ENCODE peak calls at places on chromosomes 5 and 9, in ten cellular contexts. One of them, this sample, is unnamed.

GRCh38 chr9:131661954-131662621 is 77.8 kb downstream of the RAPGEF1 start:
- DNase-seq in small intestine: no peak
- DNase-seq in tibial artery: no peak
- DNase-seq in pancreas: no peak
- DNase-seq in A549: no peak
- DNase-seq in left lung: no peak
- DNase-seq in ovary: no peak
- DNase-seq in neuronal stem cell: no peak
- DNase-seq in vagina: no peak
- DNase-seq in GM23248: no peak
- DNase-seq in this sample: no peak

GRCh38 chr9:131799177-131799823 is 59.4 kb upstream of the RAPGEF1 start:
- DNase-seq in small intestine: peak; percentile 42
- DNase-seq in tibial artery: no peak
- DNase-seq in pancreas: peak; percentile 12
- DNase-seq in A549: peak; percentile 43
- DNase-seq in left lung: no peak
- DNase-seq in ovary: peak; percentile 53
- DNase-seq in neuronal stem cell: peak; percentile 85
- DNase-seq in vagina: no peak
- DNase-seq in GM23248: peak; percentile 64
- DNase-seq in this sample: peak; percentile 62

GRCh38 chr9:93230601-93231000 is 46.7 kb downstream of the WNK2 start:
- DNase-seq in small intestine: peak; percentile 74
- DNase-seq in tibial artery: no peak
- DNase-seq in pancreas: no peak
- DNase-seq in A549: no peak
- DNase-seq in left lung: peak; percentile 50
- DNase-seq in ovary: no peak
- DNase-seq in neuronal stem cell: no peak
- DNase-seq in vagina: no peak
- DNase-seq in GM23248: no peak
- DNase-seq in this sample: peak; percentile 69

GRCh38 chr9:107983191-107983603 is 493.6 kb upstream of the KLF4 start:
- DNase-seq in small intestine: peak; percentile 23
- DNase-seq in tibial artery: no peak
- DNase-seq in pancreas: no peak
- DNase-seq in A549: no peak
- DNase-seq in left lung: no peak
- DNase-seq in ovary: no peak
- DNase-seq in neuronal stem cell: no peak
- DNase-seq in vagina: no peak
- DNase-seq in GM23248: peak; percentile 91
- DNase-seq in this sample: peak; percentile 46

GRCh38 chr5:56168066-56168478 is 65.1 kb downstream of the ANKRD55 start:
- DNase-seq in small intestine: no peak
- DNase-seq in tibial artery: no peak
- DNase-seq in pancreas: no peak
- DNase-seq in A549: no peak
- DNase-seq in left lung: no peak
- DNase-seq in ovary: no peak
- DNase-seq in neuronal stem cell: no peak
- DNase-seq in vagina: no peak
- DNase-seq in GM23248: no peak
- DNase-seq in this sample: no peak

GRCh38 chr9:89342948-89343347 is 24.6 kb downstream of the SECISBP2 start:
- DNase-seq in small intestine: no peak
- DNase-seq in tibial artery: no peak
- DNase-seq in pancreas: no peak
- DNase-seq in A549: no peak
- DNase-seq in left lung: no peak
- DNase-seq in ovary: no peak
- DNase-seq in neuronal stem cell: no peak
- DNase-seq in vagina: no peak
- DNase-seq in GM23248: peak; percentile 41
- DNase-seq in this sample: no peak

GRCh38 chr5:64126202-64126601 is 39.4 kb upstream of the RNF180 start:
- DNase-seq in small intestine: no peak
- DNase-seq in tibial artery: no peak
- DNase-seq in pancreas: no peak
- DNase-seq in A549: no peak
- DNase-seq in left lung: no peak
- DNase-seq in ovary: no peak
- DNase-seq in neuronal stem cell: no peak
- DNase-seq in vagina: no peak
- DNase-seq in GM23248: no peak
- DNase-seq in this sample: no peak

GRCh38 chr9:89177401-89178161 is 1.0 kb downstream of the SHC3 start:
- DNase-seq in small intestine: no peak
- DNase-seq in tibial artery: no peak
- DNase-seq in pancreas: peak; percentile 24
- DNase-seq in A549: no peak
- DNase-seq in left lung: peak; percentile 81
- DNase-seq in ovary: no peak
- DNase-seq in neuronal stem cell: peak; percentile 27
- DNase-seq in vagina: no peak
- DNase-seq in GM23248: peak; percentile 41
- DNase-seq in this sample: no peak

GRCh38 chr5:173969167-173970049 is 19.6 kb upstream of the C5orf47 start:
- DNase-seq in small intestine: no peak
- DNase-seq in tibial artery: no peak
- DNase-seq in pancreas: no peak
- DNase-seq in A549: peak; percentile 95
- DNase-seq in left lung: no peak
- DNase-seq in ovary: no peak
- DNase-seq in neuronal stem cell: no peak
- DNase-seq in vagina: no peak
- DNase-seq in GM23248: peak; percentile 72
- DNase-seq in this sample: no peak

GRCh38 chr5:160262151-160262550 is 32.8 kb downstream of the FABP6 start:
- DNase-seq in small intestine: peak; percentile 57
- DNase-seq in tibial artery: no peak
- DNase-seq in pancreas: no peak
- DNase-seq in A549: no peak
- DNase-seq in left lung: no peak
- DNase-seq in ovary: no peak
- DNase-seq in neuronal stem cell: peak; percentile 57
- DNase-seq in vagina: no peak
- DNase-seq in GM23248: no peak
- DNase-seq in this sample: no peak
- H3K27ac ChIP-seq in small intestine: peak overlapping the region; percentile 38
- H3K27ac ChIP-seq in tibial artery: no peak overlapping the region
- H3K27ac ChIP-seq in pancreas: no peak overlapping the region
- H3K27ac ChIP-seq in A549: no peak overlapping the region
- H3K27ac ChIP-seq in left lung: no peak overlapping the region
- H3K27ac ChIP-seq in ovary: no peak overlapping the region
- H3K27ac ChIP-seq in neuronal stem cell: peak overlapping the region; percentile 51
- H3K27ac ChIP-seq in vagina: no peak overlapping the region
- H3K27ac ChIP-seq in GM23248: no peak overlapping the region
- H3K27ac ChIP-seq in this sample: peak overlapping the region; percentile 63

GRCh38 chr5:77076961-77077820 is 9.9 kb downstream of the ZBED3 start:
- DNase-seq in small intestine: peak; percentile 4
- DNase-seq in tibial artery: peak; percentile 78
- DNase-seq in pancreas: peak; percentile 52
- DNase-seq in A549: peak; percentile 77
- DNase-seq in left lung: peak; percentile 94
- DNase-seq in ovary: peak; percentile 68
- DNase-seq in neuronal stem cell: peak; percentile 71
- DNase-seq in vagina: no peak
- DNase-seq in GM23248: peak; percentile 85
- DNase-seq in this sample: peak; percentile 70
- H3K27ac ChIP-seq in small intestine: no peak overlapping the region
- H3K27ac ChIP-seq in tibial artery: peak overlapping the region; percentile 69
- H3K27ac ChIP-seq in pancreas: no peak overlapping the region
- H3K27ac ChIP-seq in A549: peak overlapping the region; percentile 78
- H3K27ac ChIP-seq in left lung: no peak overlapping the region
- H3K27ac ChIP-seq in ovary: peak overlapping the region; percentile 65
- H3K27ac ChIP-seq in neuronal stem cell: no peak overlapping the region
- H3K27ac ChIP-seq in vagina: peak overlapping the region; percentile 66
- H3K27ac ChIP-seq in GM23248: no peak overlapping the region
- H3K27ac ChIP-seq in this sample: no peak overlapping the region

GRCh38 chr9:123335227-123335985 is 20.6 kb upstream of the CRB2 start:
- DNase-seq in small intestine: no peak
- DNase-seq in tibial artery: no peak
- DNase-seq in pancreas: no peak
- DNase-seq in A549: no peak
- DNase-seq in left lung: no peak
- DNase-seq in ovary: no peak
- DNase-seq in neuronal stem cell: no peak
- DNase-seq in vagina: no peak
- DNase-seq in GM23248: peak; percentile 93
- DNase-seq in this sample: no peak
- H3K27ac ChIP-seq in small intestine: no peak overlapping the region
- H3K27ac ChIP-seq in tibial artery: no peak overlapping the region
- H3K27ac ChIP-seq in pancreas: no peak overlapping the region
- H3K27ac ChIP-seq in A549: no peak overlapping the region
- H3K27ac ChIP-seq in left lung: peak overlapping the region; percentile 59
- H3K27ac ChIP-seq in ovary: no peak overlapping the region
- H3K27ac ChIP-seq in neuronal stem cell: no peak overlapping the region
- H3K27ac ChIP-seq in vagina: no peak overlapping the region
- H3K27ac ChIP-seq in GM23248: peak overlapping the region; percentile 33
- H3K27ac ChIP-seq in this sample: no peak overlapping the region

DNA sequence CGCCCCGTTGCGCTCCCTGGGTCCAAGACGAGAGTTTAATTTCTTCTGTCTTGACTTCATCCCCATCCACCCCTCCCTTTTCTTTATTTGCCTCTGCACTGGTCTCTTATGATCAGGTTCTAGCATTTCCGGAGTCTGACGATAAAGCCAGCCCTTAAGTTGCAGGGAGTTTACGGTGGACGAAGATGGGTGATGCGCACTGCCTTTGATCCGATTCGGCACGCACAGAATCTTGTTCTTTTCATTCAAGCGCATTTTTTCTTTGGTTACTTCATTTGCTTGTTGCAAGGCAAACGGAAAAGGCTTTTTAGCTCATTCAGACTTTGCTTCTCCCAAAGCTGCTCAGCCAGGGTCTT is 490 bp upstream of the MCTP1 start:
- DNase-seq in small intestine: no peak
- DNase-seq in tibial artery: no peak
- DNase-seq in pancreas: no peak
- DNase-seq in A549: no peak
- DNase-seq in left lung: no peak
- DNase-seq in ovary: no peak
- DNase-seq in neuronal stem cell: peak; percentile 31
- DNase-seq in vagina: no peak
- DNase-seq in GM23248: no peak
- DNase-seq in this sample: no peak
- H3K27ac ChIP-seq in small intestine: no peak overlapping the region
- H3K27ac ChIP-seq in tibial artery: no peak overlapping the region
- H3K27ac ChIP-seq in pancreas: no peak overlapping the region
- H3K27ac ChIP-seq in A549: no peak overlapping the region
- H3K27ac ChIP-seq in left lung: no peak overlapping the region
- H3K27ac ChIP-seq in ovary: no peak overlapping the region
- H3K27ac ChIP-seq in neuronal stem cell: no peak overlapping the region
- H3K27ac ChIP-seq in vagina: no peak overlapping the region
- H3K27ac ChIP-seq in GM23248: no peak overlapping the region
- H3K27ac ChIP-seq in this sample: no peak overlapping the region

GRCh38 chr5:137630972-137631370 is 104.9 kb downstream of the KLHL3 start:
- DNase-seq in small intestine: no peak
- DNase-seq in tibial artery: no peak
- DNase-seq in pancreas: no peak
- DNase-seq in A549: no peak
- DNase-seq in left lung: no peak
- DNase-seq in ovary: no peak
- DNase-seq in neuronal stem cell: no peak
- DNase-seq in vagina: no peak
- DNase-seq in GM23248: no peak
- DNase-seq in this sample: no peak
- H3K27ac ChIP-seq in small intestine: no peak overlapping the region
- H3K27ac ChIP-seq in tibial artery: peak overlapping the region; percentile 80
- H3K27ac ChIP-seq in pancreas: no peak overlapping the region
- H3K27ac ChIP-seq in A549: no peak overlapping the region
- H3K27ac ChIP-seq in left lung: no peak overlapping the region
- H3K27ac ChIP-seq in ovary: no peak overlapping the region
- H3K27ac ChIP-seq in neuronal stem cell: no peak overlapping the region
- H3K27ac ChIP-seq in vagina: no peak overlapping the region
- H3K27ac ChIP-seq in GM23248: no peak overlapping the region
- H3K27ac ChIP-seq in this sample: no peak overlapping the region

DNA sequence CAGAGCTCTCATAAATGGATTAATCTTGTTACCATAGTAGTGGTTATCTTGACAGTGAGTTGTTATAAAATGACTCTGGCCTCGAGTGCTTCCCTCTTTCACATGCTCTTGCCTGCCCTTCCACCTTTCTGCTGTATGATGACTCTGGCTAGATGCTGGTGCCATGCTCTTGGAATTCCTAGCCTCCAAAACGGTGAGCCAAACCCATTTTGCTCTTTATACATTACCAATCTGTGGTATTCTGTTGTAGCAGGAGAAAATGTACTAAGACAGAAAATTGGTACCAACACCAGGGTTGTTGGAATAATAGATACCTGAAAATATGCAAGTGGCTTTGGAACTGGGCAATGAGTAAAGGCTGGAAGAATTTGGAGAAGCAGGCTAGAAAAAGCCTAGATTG is 38.1 kb downstream of the GDA start:
- DNase-seq in small intestine: peak; percentile 81
- DNase-seq in tibial artery: no peak
- DNase-seq in pancreas: no peak
- DNase-seq in A549: no peak
- DNase-seq in left lung: no peak
- DNase-seq in ovary: no peak
- DNase-seq in neuronal stem cell: no peak
- DNase-seq in vagina: no peak
- DNase-seq in GM23248: no peak
- DNase-seq in this sample: no peak
- H3K27ac ChIP-seq in small intestine: peak overlapping the region; percentile 31
- H3K27ac ChIP-seq in tibial artery: no peak overlapping the region
- H3K27ac ChIP-seq in pancreas: no peak overlapping the region
- H3K27ac ChIP-seq in A549: no peak overlapping the region
- H3K27ac ChIP-seq in left lung: no peak overlapping the region
- H3K27ac ChIP-seq in ovary: no peak overlapping the region
- H3K27ac ChIP-seq in neuronal stem cell: no peak overlapping the region
- H3K27ac ChIP-seq in vagina: no peak overlapping the region
- H3K27ac ChIP-seq in GM23248: no peak overlapping the region
- H3K27ac ChIP-seq in this sample: no peak overlapping the region

GRCh38 chr9:17905356-17906203 is 326.7 kb downstream of the SH3GL2 start:
- DNase-seq in small intestine: no peak
- DNase-seq in tibial artery: peak; percentile 67
- DNase-seq in pancreas: no peak
- DNase-seq in A549: no peak
- DNase-seq in left lung: no peak
- DNase-seq in ovary: peak; percentile 22
- DNase-seq in neuronal stem cell: no peak
- DNase-seq in vagina: no peak
- DNase-seq in GM23248: no peak
- DNase-seq in this sample: peak; percentile 39
- H3K27ac ChIP-seq in small intestine: no peak overlapping the region
- H3K27ac ChIP-seq in tibial artery: peak overlapping the region; percentile 83
- H3K27ac ChIP-seq in pancreas: no peak overlapping the region
- H3K27ac ChIP-seq in A549: no peak overlapping the region
- H3K27ac ChIP-seq in left lung: no peak overlapping the region
- H3K27ac ChIP-seq in ovary: no peak overlapping the region
- H3K27ac ChIP-seq in neuronal stem cell: no peak overlapping the region
- H3K27ac ChIP-seq in vagina: no peak overlapping the region
- H3K27ac ChIP-seq in GM23248: no peak overlapping the region
- H3K27ac ChIP-seq in this sample: peak overlapping the region; percentile 76